ENCODE peak calls at places on chromosomes 4 and X, in five cellular contexts. O, N, S, Y and J are unnamed samples.

GRCh38 chrX:31331045-31331444 is 259.2 kb upstream of the FTHL17 start:
- DNase-seq in Y (no peak), N (no peak), S (no peak), O (no peak), J (no peak)

GRCh38 chr4:7103599-7104365 is 35.9 kb upstream of the GRPEL1 start:
- DNase-seq in Y (peak; percentile 10), O (peak; percentile 27), S (no peak), N (no peak), J (peak; percentile 86)

GRCh38 chr4:175951794-175952193 is 113.8 kb upstream of the WDR17 start:
- DNase-seq in S (no peak), O (no peak), Y (no peak), N (no peak), J (no peak)

GRCh38 chr4:109295081-109295480 is 7.4 kb downstream of the COL25A1 start:
- DNase-seq in S (no peak), N (no peak), Y (no peak), O (no peak), J (no peak)

GRCh38 chr4:138938371-138938699 is 77.2 kb upstream of the NOCT start:
- DNase-seq in Y (no peak), O (peak; percentile 42), N (peak; percentile 32), S (peak; percentile 25), J (no peak)

GRCh38 chrX:65821721-65822496 is 154.5 kb downstream of the MSN start:
- DNase-seq in S (no peak), O (peak; percentile 30), Y (no peak), N (no peak), J (no peak)

GRCh38 chr4:15976456-15977096 is 13.6 kb upstream of the FGFBP2 start:
- DNase-seq in O (no peak), S (no peak), N (no peak), Y (no peak), J (no peak)

GRCh38 chr4:103938488-103938887 is 218.7 kb upstream of the TACR3 start:
- DNase-seq in S (no peak), Y (no peak), N (no peak), O (no peak), J (no peak)

GRCh38 chr4:25797136-25797535 is 65.7 kb downstream of the SEL1L3 start:
- DNase-seq in N (no peak), O (no peak), Y (no peak), S (no peak), J (no peak)

GRCh38 chrX:110322603-110323002 is 4.7 kb upstream of the AMMECR1 start:
- DNase-seq in S (peak; percentile 32), N (no peak), Y (no peak), O (no peak), J (no peak)

GRCh38 chr4:10706236-10706635 is 21.7 kb upstream of the CLNK start:
- DNase-seq in O (no peak), Y (no peak), S (no peak), N (no peak), J (no peak)

GRCh38 chrX:81957900-81958545 is 756.1 kb downstream of the SH3BGRL start:
- DNase-seq in S (peak; percentile 17), Y (no peak), N (no peak), O (peak; percentile 17), J (no peak)

GRCh38 chr4:148253748-148254147 is 188.5 kb downstream of the NR3C2 start:
- DNase-seq in Y (no peak), N (no peak), O (no peak), S (no peak), J (no peak)

GRCh38 chr4:26298198-26298950 is 22.4 kb upstream of the RBPJ start:
- DNase-seq in Y (no peak), N (no peak), O (no peak), S (no peak), J (no peak)

GRCh38 chr4:183284965-183285364 is 35.1 kb downstream of the CLDN22 start:
- DNase-seq in O (no peak), N (no peak), Y (no peak), S (no peak), J (no peak)

GRCh38 chr4:1819284-1819683 is 26.2 kb downstream of the FGFR3 start:
- DNase-seq in O (no peak), S (no peak), Y (no peak), N (no peak), J (no peak)

GRCh38 chr4:11548529-11549176 is 120.0 kb upstream of the HS3ST1 start:
- DNase-seq in O (no peak), N (no peak), Y (no peak), S (no peak), J (no peak)

GRCh38 chr4:176735300-176735699 is 57.4 kb downstream of the VEGFC start:
- DNase-seq in O (no peak), N (no peak), S (no peak), Y (no peak), J (no peak)

GRCh38 chr4:2832981-2833670 is 10.5 kb upstream of the ADD1 start:
- DNase-seq in S (no peak), Y (no peak), N (no peak), O (no peak), J (peak; percentile 59)

GRCh38 chr4:76147454-76148141 is 599 bp downstream of the NUP54 start:
- DNase-seq in O (peak; percentile 75), N (peak; percentile 1), S (peak; percentile 90), Y (peak; percentile 23), J (peak; percentile 67)

GRCh38 chr4:174697896-174698295 is 131.2 kb downstream of the GLRA3 start:
- DNase-seq in N (no peak), Y (no peak), S (no peak), O (no peak), J (no peak)

GRCh38 chrX:10482708-10483107 is 137.7 kb downstream of the MID1 start:
- DNase-seq in N (no peak), S (no peak), Y (no peak), O (no peak), J (no peak)

GRCh38 chr4:52051615-52052474 is 741 bp downstream of the SPATA18 start:
- DNase-seq in S (peak; percentile 89), O (peak; percentile 67), Y (peak; percentile 56), N (no peak), J (no peak)

GRCh38 chr4:78058591-78059523 is 1.7 kb downstream of the FRAS1 start:
- DNase-seq in O (peak; percentile 39), S (peak; percentile 50), N (no peak), Y (peak; percentile 41), J (peak; percentile 68)

GRCh38 chrX:41350150-41350975 is 16.4 kb downstream of the DDX3X start:
- DNase-seq in Y (no peak), O (no peak), S (no peak), N (no peak), J (no peak)

GRCh38 chrX:1401611-1402430 is 9.9 kb upstream of the SLC25A6 start:
- DNase-seq in N (no peak), S (no peak), Y (no peak), O (no peak), J (peak; percentile 58)

GRCh38 chrX:65667503-65668355 is at the start of gene MSN:
- DNase-seq in S (peak; percentile 53), N (no peak), Y (no peak), O (peak; percentile 78), J (peak; percentile 81)

GRCh38 chrX:39677585-39677984 is 420.2 kb downstream of the BCOR start:
- DNase-seq in S (no peak), N (no peak), Y (no peak), O (no peak), J (no peak)

GRCh38 chrX:103791233-103791632 is 14.6 kb downstream of the PLP1 start:
- DNase-seq in S (peak; percentile 43), O (no peak), Y (no peak), N (no peak), J (no peak)

GRCh38 chrX:100946521-100946920 is 17.8 kb upstream of the XKRX start:
- DNase-seq in S (no peak), N (no peak), O (no peak), Y (no peak), J (no peak)

GRCh38 chr4:92234393-92235176 is 69.2 kb upstream of the GRID2 start:
- DNase-seq in Y (no peak), S (no peak), N (peak; percentile 45), O (no peak), J (no peak)

GRCh38 chr4:138242076-138242829 is at the start of gene SLC7A11:
- DNase-seq in S (peak; percentile 62), Y (no peak), O (peak; percentile 52), N (peak; percentile 85), J (no peak)

GRCh38 chr4:244471-244870 is 60.8 kb downstream of the ZNF732 start:
- DNase-seq in N (peak; percentile 15), O (peak; percentile 12), Y (no peak), S (peak; percentile 15), J (no peak)

GRCh38 chr4:11505225-11505971 is 76.7 kb upstream of the HS3ST1 start:
- DNase-seq in Y (no peak), S (no peak), N (peak; percentile 59), O (no peak), J (no peak)

GRCh38 chr4:98491862-98492554 is 166.4 kb downstream of the TSPAN5 start:
- DNase-seq in N (no peak), O (no peak), Y (no peak), S (no peak), J (no peak)

GRCh38 chr4:77706717-77707116 is 101.1 kb downstream of the CXCL13 start:
- DNase-seq in O (no peak), Y (no peak), S (no peak), N (no peak), J (no peak)

GRCh38 chr4:21652508-21653108 is 296.0 kb downstream of the KCNIP4 start:
- DNase-seq in S (no peak), Y (no peak), N (no peak), O (no peak), J (no peak)

GRCh38 chr4:110830461-110830860 is 207.6 kb upstream of the PITX2 start:
- DNase-seq in S (no peak), N (no peak), Y (no peak), O (no peak), J (no peak)

GRCh38 chr4:142567620-142568451 is 278.3 kb downstream of the INPP4B start:
- DNase-seq in O (no peak), S (no peak), Y (no peak), N (no peak), J (no peak)

GRCh38 chr4:125994024-125994423 is 679.3 kb downstream of the FAT4 start:
- DNase-seq in N (no peak), Y (no peak), O (no peak), S (peak; percentile 41), J (no peak)